ENCODE peak calls at places on chromosomes 2 and 18, in five cellular contexts. K, A, C, X and J are unnamed samples.

GRCh38 chr2:191696001-191696400 is 18.1 kb downstream of the NABP1 start:
- DNase-seq in C (no peak), K (no peak), X (no peak), A (peak; percentile 85), J (peak; percentile 82)

GRCh38 chr18:48361801-48362200 is 47.4 kb downstream of the ZBTB7C start:
- DNase-seq in K (no peak), C (no peak), A (no peak), X (no peak), J (no peak)

GRCh38 chr2:65265090-65266045 is 37.7 kb downstream of the ACTR2 start:
- DNase-seq in X (peak; percentile 11), C (peak; percentile 2), K (no peak), A (peak; percentile 81), J (no peak)

GRCh38 chr2:9692392-9693137 is 61.8 kb upstream of the YWHAQ start:
- DNase-seq in C (no peak), K (peak; percentile 34), X (no peak), A (no peak), J (peak; percentile 92)

GRCh38 chr18:57771183-57771582 is 31.9 kb downstream of the ATP8B1 start:
- DNase-seq in A (no peak), K (no peak), C (no peak), X (no peak), J (no peak)

GRCh38 chr2:71944183-71944550 is 203.5 kb downstream of the CYP26B1 start:
- DNase-seq in A (no peak), X (no peak), K (no peak), C (no peak), J (no peak)

GRCh38 chr2:230899786-230900185 is 25.3 kb downstream of the GPR55 start:
- DNase-seq in K (peak; percentile 74), C (no peak), A (no peak), X (no peak), J (no peak)

GRCh38 chr2:101119431-101119830 is 31.8 kb downstream of the TBC1D8 start:
- DNase-seq in K (no peak), X (no peak), A (no peak), C (no peak), J (peak; percentile 89)

GRCh38 chr2:54457326-54458023 is 1.3 kb downstream of the SPTBN1 start:
- DNase-seq in C (no peak), A (peak; percentile 44), K (peak; percentile 20), X (no peak), J (peak; percentile 59)

GRCh38 chr18:27110319-27110718 is 74.8 kb downstream of the CHST9 start:
- DNase-seq in A (no peak), X (no peak), K (no peak), C (no peak), J (no peak)

GRCh38 chr2:46387886-46388515 is 90.8 kb downstream of the EPAS1 start:
- DNase-seq in C (no peak), A (no peak), X (no peak), K (no peak), J (no peak)

GRCh38 chr2:1600191-1601063 is 143.9 kb downstream of the PXDN start:
- DNase-seq in X (no peak), K (no peak), A (no peak), C (no peak), J (peak; percentile 93)

GRCh38 chr2:68828887-68829708 is 42.1 kb downstream of the BMP10 start:
- DNase-seq in K (peak; percentile 71), X (no peak), C (peak; percentile 27), A (peak; percentile 86), J (peak; percentile 97)

GRCh38 chr2:111244864-111245263 is 124.2 kb downstream of the BCL2L11 start:
- DNase-seq in A (no peak), X (no peak), C (no peak), K (no peak), J (no peak)

GRCh38 chr2:208360259-208361076 is 46.1 kb upstream of the PTH2R start:
- DNase-seq in K (no peak), X (no peak), C (no peak), A (no peak), J (no peak)

GRCh38 chr2:138536302-138536701 is 34.7 kb downstream of the SPOPL start:
- DNase-seq in K (no peak), A (no peak), X (no peak), C (no peak), J (no peak)

GRCh38 chr18:51077217-51077616 is 47.2 kb downstream of the SMAD4 start:
- DNase-seq in C (no peak), A (no peak), X (no peak), K (no peak), J (no peak)

GRCh38 chr18:13576598-13576997 is 149.8 kb downstream of the FAM210A start:
- DNase-seq in A (no peak), C (no peak), X (no peak), K (no peak), J (no peak)

GRCh38 chr2:200765139-200765951 is 46.4 kb upstream of the BZW1 start:
- DNase-seq in C (no peak), A (peak; percentile 93), X (no peak), K (peak; percentile 68), J (peak; percentile 82)

GRCh38 chr18:58221060-58221725 is 177.2 kb downstream of the NEDD4L start:
- DNase-seq in X (no peak), C (no peak), A (peak; percentile 92), K (no peak), J (peak; percentile 19)

GRCh38 chr2:227804970-227805369 is 8.7 kb upstream of the CCL20 start:
- DNase-seq in K (no peak), A (no peak), C (no peak), X (no peak), J (peak; percentile 15)

GRCh38 chr18:46711444-46711863 is 45.4 kb downstream of the ST8SIA5 start:
- DNase-seq in C (no peak), X (no peak), A (no peak), K (no peak), J (no peak)

GRCh38 chr2:216574046-216574445 is 59.2 kb upstream of the IGFBP2 start:
- DNase-seq in K (no peak), X (no peak), C (no peak), A (no peak), J (no peak)

GRCh38 chr18:48179666-48180065 is 229.5 kb downstream of the ZBTB7C start:
- DNase-seq in X (no peak), K (no peak), C (no peak), A (no peak), J (no peak)

GRCh38 chr2:68441179-68441993 is 25.7 kb downstream of the FBXO48 start:
- DNase-seq in C (peak; percentile 69), A (peak; percentile 87), X (peak; percentile 91), K (peak; percentile 86), J (peak; percentile 68)

GRCh38 chr2:234964631-234965461 is 13.0 kb downstream of the SH3BP4 start:
- DNase-seq in K (no peak), A (no peak), X (no peak), C (no peak), J (peak; percentile 49)